ENCODE peak calls at places on chromosomes 3 and 15, in eight cellular contexts. U is stimulated activated CD4-positive, alpha-beta T cell treated with anti-CD3 and anti-CD28 coated beads, Interleukin-2, amount 100 ng/mL, for 48 hours; F is anterior cingulate cortex; B is choroid plexus epithelial cell; M is NAMALWA; I is C1 segment of cervical spinal cord; J is stimulated activated CD8-positive, alpha-beta memory T cell treated with anti-CD3 and anti-CD28 coated beads, Interleukin-4, amount 100 ng/mL, for 48 hours; A is cerebellum. C is an unnamed sample.

GRCh38 chr3:182136008-182136910 is 424.5 kb downstream of the SOX2 start:
- DNase-seq in U (no peak), F (no peak), B (no peak), M (no peak), I (no peak), J (no peak), A (no peak), C (no peak)

GRCh38 chr3:13288732-13289718 is 131.1 kb downstream of the NUP210 start:
- DNase-seq in U (no peak), F (no peak), B (no peak), M (no peak), I (no peak), J (no peak), A (no peak), C (no peak)

GRCh38 chr3:183212565-183212964 is 40.5 kb upstream of the B3GNT5 start:
- DNase-seq in U (no peak), F (no peak), B (no peak), M (peak; percentile 58), I (no peak), J (no peak), A (no peak), C (no peak)

GRCh38 chr3:53202331-53203015 is 41.5 kb downstream of the PRKCD start:
- DNase-seq in U (no peak), F (no peak), B (no peak), M (no peak), I (no peak), J (no peak), A (no peak), C (no peak)

GRCh38 chr3:125112981-125113380 is 57.2 kb upstream of the HEG1 start:
- DNase-seq in U (no peak), F (no peak), B (no peak), M (no peak), I (no peak), J (no peak), A (no peak), C (no peak)

GRCh38 chr3:16177962-16178627 is 3.6 kb downstream of the GALNT15 start:
- DNase-seq in U (peak; percentile 69), F (no peak), B (peak; percentile 89), M (peak; percentile 63), I (no peak), J (peak; percentile 84), A (peak; percentile 87), C (peak; percentile 58)

GRCh38 chr3:179450901-179451334 is 352 bp downstream of the GNB4 start:
- DNase-seq in U (no peak), F (no peak), B (peak; percentile 40), M (peak; percentile 64), I (no peak), J (peak; percentile 27), A (no peak), C (peak; percentile 50)

GRCh38 chr15:66503780-66504562 is 684 bp downstream of the RPL4 start:
- DNase-seq in U (no peak), F (no peak), B (peak; percentile 15), M (no peak), I (no peak), J (no peak), A (no peak), C (no peak)

GRCh38 chr3:54349231-54349647 is 226.9 kb downstream of the CACNA2D3 start:
- DNase-seq in U (no peak), F (no peak), B (no peak), M (no peak), I (no peak), J (no peak), A (no peak), C (no peak)

GRCh38 chr3:126267976-126268615 is 87.7 kb upstream of the ALDH1L1 start:
- DNase-seq in U (no peak), F (no peak), B (no peak), M (no peak), I (no peak), J (peak; percentile 9), A (no peak), C (no peak)

GRCh38 chr3:45479627-45480026 is 91.3 kb downstream of the LARS2 start:
- DNase-seq in U (no peak), F (no peak), B (peak; percentile 90), M (no peak), I (no peak), J (no peak), A (no peak), C (no peak)

GRCh38 chr15:92832992-92833438 is 67.1 kb upstream of the CHD2 start:
- DNase-seq in U (no peak), F (no peak), B (peak; percentile 42), M (peak; percentile 56), I (no peak), J (no peak), A (no peak), C (no peak)

GRCh38 chr15:65980824-65981456 is 111.6 kb downstream of the RAB11A start:
- DNase-seq in U (peak; percentile 17), F (peak; percentile 25), B (peak; percentile 92), M (peak; percentile 55), I (no peak), J (peak; percentile 52), A (peak; percentile 51), C (no peak)

GRCh38 chr15:60370804-60371700 is 26.7 kb downstream of the ANXA2 start:
- DNase-seq in U (no peak), F (peak; percentile 24), B (peak; percentile 99), M (no peak), I (no peak), J (no peak), A (no peak), C (peak; percentile 91)

GRCh38 chr15:53962646-53963561 is 15.3 kb upstream of the UNC13C start:
- DNase-seq in U (peak; percentile 5), F (peak; percentile 30), B (peak; percentile 23), M (peak; percentile 53), I (no peak), J (peak; percentile 40), A (peak; percentile 38), C (no peak)

GRCh38 chr15:95733931-95734330 is 596.6 kb upstream of the NR2F2 start:
- DNase-seq in U (no peak), F (no peak), B (peak; percentile 23), M (no peak), I (no peak), J (no peak), A (no peak), C (no peak)

GRCh38 chr3:46097691-46098241 is 70.5 kb upstream of the XCR1 start:
- DNase-seq in U (peak; percentile 28), F (no peak), B (peak; percentile 82), M (no peak), I (no peak), J (peak; percentile 63), A (no peak), C (no peak)

GRCh38 chr3:23319913-23320312 is 116.8 kb downstream of the UBE2E2 start:
- DNase-seq in U (no peak), F (no peak), B (peak; percentile 30), M (no peak), I (no peak), J (no peak), A (peak; percentile 5), C (no peak)

GRCh38 chr3:77799280-77799679 is 759.4 kb downstream of the ROBO2 start:
- DNase-seq in U (no peak), F (no peak), B (no peak), M (no peak), I (no peak), J (no peak), A (no peak), C (no peak)

GRCh38 chr3:118228151-118228550 is 806.5 kb downstream of the IGSF11 start:
- DNase-seq in U (no peak), F (no peak), B (no peak), M (no peak), I (no peak), J (no peak), A (no peak), C (no peak)

GRCh38 chr3:28916713-28917499 is 364.0 kb upstream of the RBMS3 start:
- DNase-seq in U (no peak), F (peak; percentile 77), B (peak; percentile 89), M (peak; percentile 69), I (no peak), J (no peak), A (peak; percentile 7), C (no peak)

GRCh38 chr3:133880287-133880686 is 15.4 kb downstream of the RAB6B start:
- DNase-seq in U (no peak), F (no peak), B (no peak), M (no peak), I (no peak), J (peak; percentile 40), A (no peak), C (no peak)